ENCODE peak calls at places on chromosomes 5 and 9, in five cellular contexts. One of them, this sample, is unnamed.
A peak's percentile ranks its signal among the peaks of the same experiment; 100 is the strongest.

GRCh38 chr9:30075022-30075421 is 2309.4 kb upstream of the ACO1 start:
- DNase-seq in astrocyte of the cerebellum: no peak
- DNase-seq in psoas muscle: no peak
- DNase-seq in ovary: no peak
- DNase-seq in stomach: no peak
- DNase-seq in this sample: no peak

GRCh38 chr5:176364765-176365662 is at the start of gene ARL10:
- DNase-seq in astrocyte of the cerebellum: no peak
- DNase-seq in psoas muscle: peak; percentile 52
- DNase-seq in ovary: peak; percentile 45
- DNase-seq in stomach: no peak
- DNase-seq in this sample: peak; percentile 11

GRCh38 chr5:176547811-176548210 is 1.3 kb upstream of the CDHR2 start:
- DNase-seq in astrocyte of the cerebellum: no peak
- DNase-seq in psoas muscle: no peak
- DNase-seq in ovary: no peak
- DNase-seq in stomach: peak; percentile 58
- DNase-seq in this sample: peak; percentile 86

GRCh38 chr9:85858351-85858750 is 82.6 kb upstream of the NAA35 start:
- DNase-seq in astrocyte of the cerebellum: no peak
- DNase-seq in psoas muscle: no peak
- DNase-seq in ovary: no peak
- DNase-seq in stomach: no peak
- DNase-seq in this sample: no peak

GRCh38 chr9:136078025-136078424 is 17.1 kb downstream of the NACC2 start:
- DNase-seq in astrocyte of the cerebellum: no peak
- DNase-seq in psoas muscle: no peak
- DNase-seq in ovary: no peak
- DNase-seq in stomach: no peak
- DNase-seq in this sample: no peak

GRCh38 chr9:83027153-83027867 is 35.6 kb downstream of the RASEF start:
- DNase-seq in astrocyte of the cerebellum: peak; percentile 87
- DNase-seq in psoas muscle: no peak
- DNase-seq in ovary: no peak
- DNase-seq in stomach: no peak
- DNase-seq in this sample: peak; percentile 95

GRCh38 chr5:23007226-23007625 is 154.1 kb upstream of the CDH12 start:
- DNase-seq in astrocyte of the cerebellum: no peak
- DNase-seq in psoas muscle: no peak
- DNase-seq in ovary: no peak
- DNase-seq in stomach: no peak
- DNase-seq in this sample: peak; percentile 69

GRCh38 chr5:15014809-15015208 is 143.2 kb upstream of the ANKH start:
- DNase-seq in astrocyte of the cerebellum: no peak
- DNase-seq in psoas muscle: no peak
- DNase-seq in ovary: no peak
- DNase-seq in stomach: no peak
- DNase-seq in this sample: peak; percentile 20

GRCh38 chr5:148482697-148483462 is 99.1 kb downstream of the FBXO38 start:
- DNase-seq in astrocyte of the cerebellum: no peak
- DNase-seq in psoas muscle: peak; percentile 50
- DNase-seq in ovary: peak; percentile 7
- DNase-seq in stomach: peak; percentile 58
- DNase-seq in this sample: peak; percentile 51

GRCh38 chr9:114056527-114056926 is 21.6 kb downstream of the AMBP start:
- DNase-seq in astrocyte of the cerebellum: no peak
- DNase-seq in psoas muscle: no peak
- DNase-seq in ovary: no peak
- DNase-seq in stomach: no peak
- DNase-seq in this sample: no peak

GRCh38 chr5:111472579-111472978 is 39.8 kb downstream of the STARD4 start:
- DNase-seq in astrocyte of the cerebellum: no peak
- DNase-seq in psoas muscle: no peak
- DNase-seq in ovary: no peak
- DNase-seq in stomach: no peak
- DNase-seq in this sample: no peak

GRCh38 chr5:5422819-5423515 is 490 bp downstream of the ICE1 start:
- DNase-seq in astrocyte of the cerebellum: no peak
- DNase-seq in psoas muscle: no peak
- DNase-seq in ovary: no peak
- DNase-seq in stomach: no peak
- DNase-seq in this sample: peak; percentile 10

GRCh38 chr9:129587487-129588262 is 33.2 kb downstream of the C9orf50 start:
- DNase-seq in astrocyte of the cerebellum: no peak
- DNase-seq in psoas muscle: no peak
- DNase-seq in ovary: no peak
- DNase-seq in stomach: no peak
- DNase-seq in this sample: no peak

GRCh38 chr9:86193088-86193487 is 66.4 kb downstream of the C9orf153 start:
- DNase-seq in astrocyte of the cerebellum: no peak
- DNase-seq in psoas muscle: no peak
- DNase-seq in ovary: no peak
- DNase-seq in stomach: no peak
- DNase-seq in this sample: no peak

GRCh38 chr9:19788614-19789271 is at the start of gene SLC24A2:
- DNase-seq in astrocyte of the cerebellum: no peak
- DNase-seq in psoas muscle: no peak
- DNase-seq in ovary: no peak
- DNase-seq in stomach: no peak
- DNase-seq in this sample: no peak

GRCh38 chr9:761155-761792 is 80.2 kb upstream of the DMRT1 start:
- DNase-seq in astrocyte of the cerebellum: no peak
- DNase-seq in psoas muscle: no peak
- DNase-seq in ovary: no peak
- DNase-seq in stomach: no peak
- DNase-seq in this sample: peak; percentile 79

GRCh38 chr5:66796306-66797292 is 200.4 kb downstream of the MAST4 start:
- DNase-seq in astrocyte of the cerebellum: no peak
- DNase-seq in psoas muscle: no peak
- DNase-seq in ovary: no peak
- DNase-seq in stomach: no peak
- DNase-seq in this sample: peak; percentile 13

GRCh38 chr9:114216081-114216480 is 60.7 kb downstream of the COL27A1 start:
- DNase-seq in astrocyte of the cerebellum: no peak
- DNase-seq in psoas muscle: peak; percentile 38
- DNase-seq in ovary: peak; percentile 81
- DNase-seq in stomach: peak; percentile 74
- DNase-seq in this sample: no peak

GRCh38 chr9:37966443-37967271 is 62.7 kb upstream of the SLC25A51 start:
- DNase-seq in astrocyte of the cerebellum: no peak
- DNase-seq in psoas muscle: no peak
- DNase-seq in ovary: no peak
- DNase-seq in stomach: peak; percentile 58
- DNase-seq in this sample: peak; percentile 65

GRCh38 chr5:68770566-68770965 is 323.2 kb upstream of the SLC30A5 start:
- DNase-seq in astrocyte of the cerebellum: no peak
- DNase-seq in psoas muscle: no peak
- DNase-seq in ovary: no peak
- DNase-seq in stomach: no peak
- DNase-seq in this sample: no peak

GRCh38 chr5:181167814-181168488 is 20.6 kb downstream of the OR2V2 start:
- DNase-seq in astrocyte of the cerebellum: no peak
- DNase-seq in psoas muscle: no peak
- DNase-seq in ovary: no peak
- DNase-seq in stomach: no peak
- DNase-seq in this sample: peak; percentile 31

GRCh38 chr5:118882666-118883065 is 105.7 kb downstream of the DTWD2 start:
- DNase-seq in astrocyte of the cerebellum: no peak
- DNase-seq in psoas muscle: no peak
- DNase-seq in ovary: no peak
- DNase-seq in stomach: no peak
- DNase-seq in this sample: no peak

GRCh38 chr5:172417983-172418630 is 36.2 kb downstream of the SH3PXD2B start:
- DNase-seq in astrocyte of the cerebellum: peak; percentile 94
- DNase-seq in psoas muscle: peak; percentile 90
- DNase-seq in ovary: peak; percentile 98
- DNase-seq in stomach: peak; percentile 60
- DNase-seq in this sample: peak; percentile 97

GRCh38 chr5:143316844-143317631 is 86.4 kb downstream of the NR3C1 start:
- DNase-seq in astrocyte of the cerebellum: no peak
- DNase-seq in psoas muscle: no peak
- DNase-seq in ovary: no peak
- DNase-seq in stomach: no peak
- DNase-seq in this sample: no peak

GRCh38 chr9:121538221-121538620 is 38.6 kb upstream of the GGTA1 start:
- DNase-seq in astrocyte of the cerebellum: no peak
- DNase-seq in psoas muscle: no peak
- DNase-seq in ovary: no peak
- DNase-seq in stomach: no peak
- DNase-seq in this sample: peak; percentile 42
- TF ChIP-seq CTCF in astrocyte of the cerebellum: no peak
- TF ChIP-seq CTCF in psoas muscle: no peak
- TF ChIP-seq CTCF in ovary: no peak
- TF ChIP-seq CTCF in stomach: no peak
- TF ChIP-seq CTCF in this sample: peak; percentile 34

DNA sequence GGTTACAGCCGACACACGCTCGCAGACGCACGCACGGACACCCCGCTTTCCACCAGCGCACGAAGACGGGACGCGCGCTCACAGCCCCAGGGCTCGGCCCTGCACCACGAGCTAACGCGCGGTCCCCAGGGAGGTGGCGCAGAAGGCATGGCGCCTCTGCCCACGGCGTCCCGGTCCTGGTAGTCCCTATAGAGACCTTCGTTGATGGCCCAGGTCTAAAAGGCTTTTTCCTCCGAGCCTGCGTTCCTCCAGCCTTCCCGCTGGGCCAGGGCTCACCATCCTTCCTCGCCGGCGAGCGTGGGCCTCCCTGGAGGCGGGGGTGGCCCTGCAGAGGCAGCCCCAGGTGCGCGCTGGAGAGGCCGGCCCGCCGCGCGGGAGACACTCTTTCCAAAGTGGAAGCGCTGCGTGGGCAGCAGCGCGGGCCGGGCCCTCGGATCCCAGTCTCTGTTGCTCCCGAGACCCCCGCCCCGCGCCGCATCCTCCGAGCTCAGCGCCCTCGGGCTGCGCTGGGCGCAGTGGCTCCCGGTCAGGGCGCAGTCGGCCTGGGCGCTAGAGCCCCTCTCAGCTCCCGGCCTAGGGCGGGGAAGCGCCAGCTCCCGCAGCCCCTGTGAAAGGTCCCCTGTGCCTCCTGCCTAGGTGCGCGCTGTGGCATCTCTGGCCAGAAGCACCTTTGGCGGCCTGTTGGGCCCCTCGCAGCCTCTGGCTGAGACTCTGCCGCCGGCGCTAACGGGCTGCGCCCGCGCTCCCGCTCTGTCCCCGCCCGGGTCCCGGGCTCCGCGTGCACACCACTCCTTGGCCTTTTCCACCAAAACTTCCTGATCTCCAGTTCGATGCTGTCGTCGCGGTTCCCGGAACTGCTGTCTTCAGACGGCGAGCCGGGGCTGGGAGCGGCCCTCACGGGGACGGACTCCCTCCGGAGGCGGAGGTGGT is 31.9 kb upstream of the FANCC start:
- DNase-seq in astrocyte of the cerebellum: no peak
- DNase-seq in psoas muscle: no peak
- DNase-seq in ovary: no peak
- DNase-seq in stomach: no peak
- DNase-seq in this sample: peak; percentile 10
- H3K4me3 ChIP-seq in astrocyte of the cerebellum: peak overlapping the region; percentile 36
- H3K4me3 ChIP-seq in psoas muscle: peak overlapping the region; percentile 42
- H3K4me3 ChIP-seq in ovary: no peak overlapping the region
- H3K4me3 ChIP-seq in stomach: peak overlapping the region; percentile 36
- H3K4me3 ChIP-seq in this sample: peak overlapping the region; percentile 25

GRCh38 chr5:173451031-173451430 is 122.8 kb upstream of the STC2 start:
- DNase-seq in astrocyte of the cerebellum: no peak
- DNase-seq in psoas muscle: no peak
- DNase-seq in ovary: no peak
- DNase-seq in stomach: no peak
- DNase-seq in this sample: peak; percentile 23
- TF ChIP-seq CTCF in astrocyte of the cerebellum: peak; percentile 43
- TF ChIP-seq CTCF in psoas muscle: peak; percentile 40
- TF ChIP-seq CTCF in ovary: no peak
- TF ChIP-seq CTCF in stomach: peak; percentile 23
- TF ChIP-seq CTCF in this sample: peak; percentile 45

GRCh38 chr5:135887447-135887864 is 8.2 kb downstream of the IL9 start:
- DNase-seq in astrocyte of the cerebellum: peak; percentile 42
- DNase-seq in psoas muscle: peak; percentile 35
- DNase-seq in ovary: peak; percentile 46
- DNase-seq in stomach: peak; percentile 57
- DNase-seq in this sample: peak; percentile 82

GRCh38 chr5:135890867-135891266 is 4.8 kb downstream of the IL9 start:
- DNase-seq in astrocyte of the cerebellum: no peak
- DNase-seq in psoas muscle: no peak
- DNase-seq in ovary: peak; percentile 14
- DNase-seq in stomach: no peak
- DNase-seq in this sample: no peak

GRCh38 chr5:135890296-135890695 is 5.3 kb downstream of the IL9 start:
- DNase-seq in astrocyte of the cerebellum: no peak
- DNase-seq in psoas muscle: no peak
- DNase-seq in ovary: peak; percentile 30
- DNase-seq in stomach: no peak
- DNase-seq in this sample: no peak

GRCh38 chr5:135886136-135886535 is 9.5 kb downstream of the IL9 start:
- DNase-seq in astrocyte of the cerebellum: no peak
- DNase-seq in psoas muscle: no peak
- DNase-seq in ovary: no peak
- DNase-seq in stomach: no peak
- DNase-seq in this sample: no peak

GRCh38 chr5:135887881-135888614 is 7.6 kb downstream of the IL9 start:
- DNase-seq in astrocyte of the cerebellum: no peak
- DNase-seq in psoas muscle: no peak
- DNase-seq in ovary: no peak
- DNase-seq in stomach: no peak
- DNase-seq in this sample: peak; percentile 50
- H3K4me3 ChIP-seq in astrocyte of the cerebellum: no peak overlapping the region
- H3K4me3 ChIP-seq in psoas muscle: no peak overlapping the region
- H3K4me3 ChIP-seq in ovary: no peak overlapping the region
- H3K4me3 ChIP-seq in stomach: no peak overlapping the region
- H3K4me3 ChIP-seq in this sample: no peak overlapping the region

GRCh38 chr9:91907387-91908292 is 42.4 kb downstream of the ROR2 start:
- DNase-seq in astrocyte of the cerebellum: no peak
- DNase-seq in psoas muscle: no peak
- DNase-seq in ovary: no peak
- DNase-seq in stomach: no peak
- DNase-seq in this sample: no peak
- TF ChIP-seq CTCF in astrocyte of the cerebellum: no peak
- TF ChIP-seq CTCF in psoas muscle: no peak
- TF ChIP-seq CTCF in ovary: no peak
- TF ChIP-seq CTCF in stomach: no peak
- TF ChIP-seq CTCF in this sample: no peak

GRCh38 chr9:137268538-137269201 is 8.9 kb upstream of the TOR4A start:
- DNase-seq in astrocyte of the cerebellum: no peak
- DNase-seq in psoas muscle: no peak
- DNase-seq in ovary: no peak
- DNase-seq in stomach: no peak
- DNase-seq in this sample: no peak
- H3K4me3 ChIP-seq in astrocyte of the cerebellum: no peak overlapping the region
- H3K4me3 ChIP-seq in psoas muscle: peak overlapping the region; percentile 65
- H3K4me3 ChIP-seq in ovary: no peak overlapping the region
- H3K4me3 ChIP-seq in stomach: no peak overlapping the region
- H3K4me3 ChIP-seq in this sample: no peak overlapping the region

DNA sequence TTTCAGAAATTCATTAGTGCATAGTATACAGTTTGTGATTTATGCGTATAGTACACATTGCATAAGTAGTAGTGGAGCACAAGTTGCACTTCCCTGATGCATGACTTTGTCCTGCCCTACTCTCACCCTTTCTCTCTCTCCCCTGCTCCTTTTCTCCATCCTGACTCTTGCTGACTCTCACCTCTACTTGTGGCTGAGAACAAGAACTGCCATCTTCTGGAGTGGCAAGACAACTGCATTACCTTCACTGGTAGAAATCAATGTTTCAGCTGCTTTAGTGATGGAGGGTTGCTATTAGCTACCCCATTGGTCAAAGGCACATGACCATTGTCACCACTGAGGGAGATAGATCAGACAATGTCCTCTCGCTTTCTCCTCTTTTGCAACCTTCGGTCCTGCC is 26.9 kb downstream of the SPEF2 start:
- DNase-seq in astrocyte of the cerebellum: no peak
- DNase-seq in psoas muscle: no peak
- DNase-seq in ovary: no peak
- DNase-seq in stomach: no peak
- DNase-seq in this sample: peak; percentile 49
- TF ChIP-seq CTCF in astrocyte of the cerebellum: no peak
- TF ChIP-seq CTCF in psoas muscle: no peak
- TF ChIP-seq CTCF in ovary: no peak
- TF ChIP-seq CTCF in stomach: no peak
- TF ChIP-seq CTCF in this sample: peak; percentile 35

This sample was measured in epithelial cell of esophagus.